ENCODE peak calls at places on chromosome X, in seven cellular contexts. O is right cardiac atrium; F is activated T-cell treated with anti-CD3 and anti-CD28 coated beads, Interleukin-2, amount 50 U/mL, for 72 hours; C is stimulated activated CD4-positive, alpha-beta T cell treated with anti-CD3 and anti-CD28 coated beads, Interleukin-4, amount 100 ng/mL, for 24 hours; X is AG08395; A is HEK293T; D is sciatic nerve. P is an unnamed sample.

GRCh38 chrX:56793533-56794320 is 64.7 kb downstream of the NBDY start:
- DNase-seq in O (no peak), F (no peak), A (no peak), X (no peak), D (peak), C (no peak), P (no peak)

GRCh38 chrX:104151037-104151436 is 5.8 kb downstream of the SLC25A53 start:
- DNase-seq in A (no peak), C (no peak), O (no peak), D (no peak), F (no peak), X (no peak), P (no peak)

GRCh38 chrX:11010476-11010875 is 100.7 kb upstream of the HCCS start:
- DNase-seq in A (no peak), D (no peak), F (no peak), C (no peak), O (no peak), X (no peak), P (no peak)

GRCh38 chrX:56113785-56114436 is 118.2 kb upstream of the KLF8 start:
- DNase-seq in X (no peak), A (no peak), D (no peak), O (peak), C (no peak), F (no peak), P (no peak)

GRCh38 chrX:118644378-118644777 is 83.0 kb upstream of the IL13RA1 start:
- DNase-seq in O (no peak), C (no peak), D (no peak), F (no peak), X (peak), A (peak), P (peak)

GRCh38 chrX:3820170-3820569 is 106.7 kb upstream of the PRKX start:
- DNase-seq in C (no peak), A (no peak), O (no peak), F (no peak), D (no peak), X (peak), P (no peak)

GRCh38 chrX:86829786-86830185 is 681.5 kb downstream of the DACH2 start:
- DNase-seq in A (no peak), F (no peak), D (no peak), X (no peak), O (no peak), C (no peak), P (no peak)

GRCh38 chrX:149073464-149073863 is 431.6 kb downstream of the IDS start:
- DNase-seq in F (no peak), A (no peak), X (no peak), D (no peak), C (no peak), O (no peak), P (no peak)

GRCh38 chrX:47958943-47959342 is 44.8 kb downstream of the ZNF182 start:
- DNase-seq in C (peak), O (no peak), D (no peak), A (peak), X (no peak), F (peak), P (peak)

GRCh38 chrX:9758239-9758638 is 7.4 kb downstream of the GPR143 start:
- DNase-seq in F (no peak), D (no peak), O (no peak), A (no peak), C (no peak), X (no peak), P (peak)

GRCh38 chrX:68833855-68834331 is 5.1 kb downstream of the EFNB1 start:
- DNase-seq in X (no peak), D (peak), C (no peak), F (no peak), A (no peak), O (no peak), P (no peak)

GRCh38 chrX:15849555-15849954 is 5.1 kb downstream of the AP1S2 start:
- DNase-seq in O (no peak), X (peak), A (peak), C (no peak), D (no peak), F (no peak), P (no peak)

GRCh38 chrX:149962859-149963757 is 24.8 kb upstream of the EOLA2 start:
- DNase-seq in A (peak), F (peak), X (peak), O (peak), D (peak), C (peak), P (peak)

GRCh38 chrX:38847206-38847902 is 46.1 kb downstream of the MID1IP1 start:
- DNase-seq in A (no peak), X (no peak), O (no peak), C (no peak), F (no peak), D (no peak), P (no peak)

GRCh38 chrX:124530803-124531202 is 184.4 kb downstream of the SH2D1A start:
- DNase-seq in C (no peak), X (no peak), O (no peak), F (no peak), D (no peak), A (no peak), P (no peak)

GRCh38 chrX:150605603-150606002 is 37.2 kb downstream of the MTM1 start:
- DNase-seq in X (no peak), C (no peak), D (no peak), O (no peak), F (no peak), A (no peak), P (no peak)

GRCh38 chrX:107708762-107709161 is 66.8 kb downstream of the TSC22D3 start:
- DNase-seq in O (no peak), D (no peak), X (no peak), A (no peak), C (no peak), F (no peak), P (peak)

GRCh38 chrX:13092455-13092941 is 48.1 kb upstream of the FAM9C start:
- DNase-seq in A (no peak), O (peak), D (no peak), X (no peak), F (peak), C (peak), P (no peak)

GRCh38 chrX:20681691-20682090 is 415.0 kb upstream of the RPS6KA3 start:
- DNase-seq in A (no peak), O (no peak), F (no peak), X (no peak), D (no peak), C (no peak), P (no peak)

GRCh38 chrX:150198776-150199175 is 164.3 kb upstream of the MAMLD1 start:
- DNase-seq in C (no peak), X (no peak), A (no peak), O (no peak), F (no peak), D (no peak), P (no peak)

GRCh38 chrX:76183289-76184057 is 10.6 kb downstream of the PBDC1 start:
- DNase-seq in C (no peak), X (no peak), O (no peak), F (no peak), A (no peak), D (no peak), P (no peak)

GRCh38 chrX:42117318-42117717 is 194.0 kb upstream of the CASK start:
- DNase-seq in A (no peak), X (no peak), F (no peak), O (no peak), D (no peak), C (no peak), P (no peak)

GRCh38 chrX:108064001-108064400 is 19.1 kb downstream of the VSIG1 start:
- DNase-seq in D (no peak), O (no peak), F (no peak), X (no peak), A (no peak), C (no peak), P (no peak)

GRCh38 chrX:4320436-4320947 is 607.0 kb upstream of the PRKX start:
- DNase-seq in X (no peak), O (no peak), F (no peak), A (no peak), C (no peak), D (no peak), P (no peak)

GRCh38 chrX:64976673-64977040 is 407 bp upstream of the ZC4H2 start:
- DNase-seq in D (no peak), X (no peak), F (no peak), A (no peak), C (no peak), O (no peak), P (no peak)

GRCh38 chrX:155966876-155967275 is 30.6 kb upstream of the IL9R start:
- DNase-seq in O (no peak), X (no peak), D (no peak), C (peak), F (peak), A (peak), P (peak)

GRCh38 chrX:54178100-54178940 is 4.7 kb downstream of the FAM120C start:
- DNase-seq in F (no peak), C (no peak), D (no peak), X (peak), O (no peak), A (no peak), P (no peak)

GRCh38 chrX:21004835-21005234 is 369.4 kb upstream of the CNKSR2 start:
- DNase-seq in O (no peak), F (no peak), C (no peak), X (peak), A (no peak), D (no peak), P (no peak)

GRCh38 chrX:118562574-118563164 is 67.1 kb downstream of the DOCK11 start:
- DNase-seq in A (no peak), X (no peak), O (no peak), F (no peak), D (no peak), C (no peak), P (no peak)

GRCh38 chrX:17812763-17813162 is 48.3 kb downstream of the RAI2 start:
- DNase-seq in C (no peak), A (peak), D (no peak), O (no peak), X (no peak), F (no peak), P (no peak)

GRCh38 chrX:14039344-14039743 is 9.7 kb upstream of the GEMIN8 start:
- DNase-seq in D (peak), F (peak), X (peak), C (peak), O (peak), A (peak), P (peak)

GRCh38 chrX:104428231-104428630 is 137.8 kb upstream of the IL1RAPL2 start:
- DNase-seq in D (no peak), A (no peak), O (no peak), C (no peak), X (no peak), F (no peak), P (no peak)